ENCODE peak calls at places on chromosomes 11 and 22, in four cellular contexts. B, O, Y and U are unnamed samples.

GRCh38 chr22:44438481-44439131 is 59.4 kb downstream of the RTL6 start:
- DNase-seq in B (no peak), O (no peak), Y (no peak), U (no peak)

GRCh38 chr11:119055901-119056300 is 1.1 kb downstream of the HYOU1 start:
- DNase-seq in B (no peak), O (peak), Y (no peak), U (peak)

GRCh38 chr11:128291835-128292234 is 295.5 kb downstream of the ETS1 start:
- DNase-seq in B (no peak), O (no peak), Y (no peak), U (no peak)

GRCh38 chr22:40633036-40633435 is 3.5 kb downstream of the MRTFA start:
- DNase-seq in B (no peak), O (no peak), Y (no peak), U (no peak)

GRCh38 chr11:103798029-103798428 is 238.4 kb upstream of the DDI1 start:
- DNase-seq in B (no peak), O (no peak), Y (no peak), U (no peak)

GRCh38 chr11:115939726-115940421 is 435.7 kb upstream of the CADM1 start:
- DNase-seq in B (no peak), O (no peak), Y (no peak), U (no peak)

GRCh38 chr11:64306876-64307622 is 1.7 kb downstream of the ESRRA start:
- DNase-seq in B (no peak), O (peak), Y (no peak), U (peak)

GRCh38 chr22:30038219-30038618 is 42.0 kb upstream of the HORMAD2 start:
- DNase-seq in B (no peak), O (no peak), Y (no peak), U (no peak)

GRCh38 chr11:122882189-122882808 is at the start of gene JHY:
- DNase-seq in B (no peak), O (no peak), Y (no peak), U (no peak)

DNA sequence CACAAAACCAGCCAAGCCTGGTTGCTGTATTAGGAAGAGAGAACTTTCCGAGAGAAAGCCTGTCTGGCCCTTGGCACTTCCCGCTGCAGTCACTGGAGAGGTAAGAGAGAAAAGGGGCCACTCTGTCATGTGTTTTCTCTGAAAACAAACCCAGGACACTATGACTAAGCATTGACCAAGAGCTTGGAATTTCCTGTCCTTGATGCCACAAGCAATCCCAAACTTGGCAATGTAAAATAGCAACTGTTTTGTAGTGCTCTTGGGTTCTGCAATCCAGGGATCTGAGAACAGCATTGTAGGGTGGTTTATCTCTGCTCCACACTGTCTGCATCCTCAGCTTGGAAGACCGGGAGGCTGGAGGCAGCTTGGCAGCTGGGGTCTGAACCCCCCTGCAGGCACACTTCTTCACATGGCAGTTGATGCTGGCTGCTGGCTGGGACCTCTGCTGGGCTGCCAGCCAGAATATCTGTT is 537.1 kb upstream of the B3GAT1 start:
- DNase-seq in B (no peak), O (peak), Y (no peak), U (no peak)
- TF ChIP-seq ETV6 in B (no peak), O (no peak), Y (no peak), U (no peak)

GRCh38 chr11:27735281-27735680 is 35.0 kb upstream of the BDNF start:
- DNase-seq in B (no peak), O (no peak), Y (no peak), U (no peak)
- TF ChIP-seq ETV6 in B (no peak), O (no peak), Y (no peak), U (no peak)

DNA sequence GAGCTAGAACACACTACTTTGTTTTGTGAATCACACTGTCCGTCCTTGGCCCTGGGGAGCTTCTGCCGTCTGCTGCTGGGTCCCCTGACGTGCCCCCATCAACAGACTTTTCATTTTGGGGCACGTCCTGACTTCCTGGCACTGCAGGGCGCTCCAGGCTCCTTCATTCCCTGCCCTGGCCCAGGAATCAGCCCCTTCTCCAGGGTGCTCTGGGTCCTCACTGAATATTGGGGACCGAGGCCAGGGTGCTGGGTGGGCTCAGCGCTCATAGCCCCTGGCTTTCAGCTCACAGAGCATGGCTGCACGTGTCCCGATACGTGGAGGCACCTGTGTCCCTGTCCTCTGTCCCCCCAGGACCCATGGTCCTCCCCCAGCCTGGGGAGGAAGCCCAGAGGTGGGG is 22.3 kb downstream of the TSPAN4 start:
- DNase-seq in B (no peak), O (no peak), Y (no peak), U (no peak)
- TF ChIP-seq ETV6 in B (no peak), O (no peak), Y (no peak), U (no peak)

GRCh38 chr22:28544431-28544868 is 135.2 kb downstream of the TTC28 start:
- DNase-seq in B (no peak), O (no peak), Y (no peak), U (no peak)
- TF ChIP-seq ETV6 in B (no peak), O (no peak), Y (no peak), U (no peak)

GRCh38 chr11:68505596-68505995 is 45.0 kb downstream of the PPP6R3 start:
- DNase-seq in B (no peak), O (no peak), Y (no peak), U (no peak)

GRCh38 chr11:68503281-68503687 is 42.7 kb downstream of the PPP6R3 start:
- DNase-seq in B (no peak), O (no peak), Y (no peak), U (peak)

GRCh38 chr11:68506908-68507307 is 46.4 kb downstream of the PPP6R3 start:
- DNase-seq in B (no peak), O (no peak), Y (no peak), U (no peak)

GRCh38 chr11:68503792-68504191 is 43.2 kb downstream of the PPP6R3 start:
- DNase-seq in B (no peak), O (no peak), Y (no peak), U (no peak)

GRCh38 chr11:68504432-68505066 is 44.0 kb downstream of the PPP6R3 start:
- DNase-seq in B (no peak), O (no peak), Y (no peak), U (no peak)
- TF ChIP-seq ETV6 in B (no peak), O (no peak), Y (no peak), U (no peak)